ENCODE peak calls at places on chromosome 21, in five cellular contexts. R is PC-3; D is hepatocyte; K is CD8-positive, alpha-beta T cell; F is naive thymus-derived CD4-positive, alpha-beta T cell. A is an unnamed sample. For H3K4me1, the result is how much of the 10 kb centered on the place peaks cover.

GRCh38 chr21:27802816-27803475 is 836.1 kb upstream of the ADAMTS5 start:
- DNase-seq in D (peak), R (peak), F (peak), K (no peak), A (peak)

GRCh38 chr21:14403681-14404318 is 20.9 kb upstream of the HSPA13 start:
- DNase-seq in R (peak), K (no peak), F (peak), D (peak), A (no peak)

GRCh38 chr21:27480841-27481261 is 514.0 kb upstream of the ADAMTS5 start:
- DNase-seq in K (no peak), D (no peak), R (peak), F (no peak), A (no peak)

GRCh38 chr21:43585924-43586411 is 73.3 kb downstream of the HSF2BP start:
- DNase-seq in F (no peak), R (peak), K (no peak), D (peak), A (peak)

GRCh38 chr21:28822882-28823335 is 169.8 kb downstream of the LTN1 start:
- DNase-seq in D (peak), K (no peak), R (peak), F (no peak), A (peak)

GRCh38 chr21:40842197-40842552 is 4.8 kb downstream of the DSCAM start:
- DNase-seq in K (no peak), D (no peak), F (no peak), R (no peak), A (no peak)

GRCh38 chr21:27536319-27536718 is 569.4 kb upstream of the ADAMTS5 start:
- DNase-seq in D (no peak), K (no peak), R (no peak), F (no peak), A (no peak)

GRCh38 chr21:26954591-26955214 is 12.2 kb downstream of the ADAMTS5 start:
- DNase-seq in D (no peak), R (no peak), K (no peak), F (no peak), A (no peak)

GRCh38 chr21:15978158-15978805 is 248.5 kb downstream of the USP25 start:
- DNase-seq in D (no peak), R (no peak), K (no peak), F (no peak), A (peak)

GRCh38 chr21:24395320-24395933 is 1211.9 kb downstream of the MRPL39 start:
- DNase-seq in K (no peak), D (no peak), F (no peak), R (no peak), A (no peak)

GRCh38 chr21:27555996-27556395 is 589.1 kb upstream of the ADAMTS5 start:
- DNase-seq in R (no peak), K (no peak), F (no peak), D (no peak), A (no peak)

GRCh38 chr21:26752849-26753248 is 92.4 kb downstream of the ADAMTS1 start:
- DNase-seq in R (no peak), D (no peak), F (no peak), K (no peak), A (no peak)

DNA sequence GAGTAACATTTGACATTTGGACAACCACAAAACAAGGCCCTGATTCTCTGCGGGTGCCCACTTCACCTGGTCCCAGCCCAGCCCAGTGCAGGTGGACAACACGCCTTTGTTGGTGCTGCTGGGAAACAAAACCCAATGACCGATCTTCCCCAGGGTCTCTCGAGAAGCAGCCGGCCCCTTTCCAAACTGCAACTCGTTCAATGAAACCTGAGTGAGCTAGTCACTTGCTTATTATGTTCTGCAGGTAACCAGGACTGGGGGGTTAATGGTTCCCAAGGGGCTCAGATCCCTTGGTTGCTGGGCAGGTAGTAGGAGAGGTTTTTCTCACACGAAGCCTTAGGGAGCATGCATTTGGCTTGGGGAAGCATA is 42.9 kb downstream of the ABCG1 start:
- DNase-seq in D (no peak), F (no peak), R (no peak), K (no peak), A (no peak)
- H3K4me1 ChIP-seq in D (under half), F (under half), R (under half), K (under half), A (under half)

GRCh38 chr21:38506606-38507331 is 8.5 kb upstream of the ERG start:
- DNase-seq in K (no peak), F (no peak), D (no peak), R (no peak), A (no peak)
- H3K4me3 ChIP-seq in K (no peak), F (no peak), D (no peak), R (no peak), A (no peak)

GRCh38 chr21:31731802-31732537 is at the start of gene SCAF4:
- DNase-seq in R (peak), F (peak), K (peak), D (peak), A (peak)
- H3K4me1 ChIP-seq in R (under half), F (under half), K (half or more), D (under half), A (under half)

GRCh38 chr21:45982256-45982757 is 737 bp downstream of the COL6A1 start:
- DNase-seq in K (no peak), F (no peak), R (peak), D (peak), A (no peak)
- H3K4me3 ChIP-seq in K (peak), F (no peak), R (peak), D (peak), A (peak)

DNA sequence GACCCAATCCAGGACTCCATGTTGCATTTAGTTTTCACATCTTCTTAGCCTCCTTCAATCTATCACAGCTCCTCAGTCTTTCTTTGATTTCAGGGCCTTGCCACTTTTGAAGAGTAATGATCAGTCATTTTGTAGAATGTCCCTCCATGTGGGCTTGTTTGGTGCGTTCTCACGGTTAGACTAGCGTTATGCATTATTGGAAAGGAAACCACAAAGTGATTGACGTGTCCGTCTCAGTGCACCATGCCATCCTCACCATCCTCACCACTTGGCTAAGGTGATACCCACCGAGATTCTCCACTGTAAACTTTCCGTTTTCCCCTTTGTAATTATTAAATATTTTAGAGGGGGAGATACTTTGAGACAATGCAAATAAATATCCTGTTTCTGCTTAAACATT is 59.6 kb upstream of the OLIG2 start:
- DNase-seq in D (no peak), R (no peak), K (no peak), F (no peak), A (no peak)
- H3K4me1 ChIP-seq in D (under half), R (under half), K (under half), F (under half), A (under half)

GRCh38 chr21:34345091-34345871 is 18.5 kb upstream of the KCNE2 start:
- DNase-seq in K (no peak), R (no peak), D (no peak), F (no peak), A (no peak)
- H3K4me3 ChIP-seq in K (no peak), R (no peak), D (no peak), F (no peak), A (no peak)

GRCh38 chr21:35984654-35985366 is 75.5 kb downstream of the SETD4 start:
- DNase-seq in R (peak), D (peak), F (no peak), K (no peak), A (no peak)
- H3K4me1 ChIP-seq in R (under half), D (under half), F (under half), K (under half), A (under half)

GRCh38 chr21:44865561-44866280 is 7.8 kb downstream of the PTTG1IP start:
- DNase-seq in K (no peak), R (peak), D (peak), F (peak), A (no peak)
- H3K4me3 ChIP-seq in K (no peak), R (no peak), D (no peak), F (no peak), A (no peak)

DNA sequence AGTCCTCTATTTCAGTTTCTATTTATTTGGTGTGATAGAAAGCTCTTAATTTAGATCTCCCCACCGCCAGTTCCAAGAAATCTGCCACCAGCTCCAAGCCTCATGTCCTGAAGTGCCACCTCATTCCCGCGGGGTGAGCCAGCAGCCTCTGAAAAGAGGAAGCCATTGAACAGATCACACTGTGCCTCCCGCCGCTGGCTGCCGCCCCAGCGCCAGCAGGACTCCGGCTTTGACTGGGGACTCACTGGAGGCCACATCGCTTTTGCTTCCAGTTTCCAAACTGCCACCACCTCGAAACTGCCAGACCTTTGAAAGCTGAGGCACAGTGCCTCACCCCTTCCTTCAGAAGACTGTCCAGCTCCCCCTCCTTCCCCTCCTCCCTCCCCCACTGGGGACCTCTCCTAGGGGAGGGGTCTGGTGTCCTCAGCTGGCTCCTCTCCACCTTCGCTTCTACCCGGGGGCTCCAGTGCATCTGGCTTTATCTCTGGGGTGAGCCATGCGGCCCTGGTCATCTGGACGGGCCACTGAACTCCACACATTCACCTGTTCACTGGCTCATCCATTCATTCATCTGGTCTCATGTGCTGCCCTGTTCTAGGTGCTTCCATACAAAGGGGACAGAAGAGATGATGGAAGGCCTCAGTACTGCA is 59.0 kb downstream of the VPS26C start:
- DNase-seq in F (no peak), K (no peak), R (no peak), D (no peak), A (peak)
- H3K4me1 ChIP-seq in F (under half), K (under half), R (under half), D (under half), A (under half)

GRCh38 chr21:38148046-38148445 is 108.7 kb upstream of the KCNJ15 start:
- DNase-seq in K (no peak), R (peak), F (no peak), D (no peak), A (no peak)
- H3K4me3 ChIP-seq in K (no peak), R (no peak), F (no peak), D (no peak), A (no peak)